ENCODE peak calls at places on chromosomes 6 and 20, in eight cellular contexts. O is lower lobe of right lung, N is tibial nerve, V is mesenchymal stem cell, L is endothelial cell of umbilical vein, Q is left ventricle myocardium inferior, W is kidney, G is cardiac muscle cell. D is an unnamed sample. For H3K4me1, the result is how much of the 10 kb centered on the place peaks cover.

GRCh38 chr20:38337561-38338140 is 8.6 kb upstream of the LBP start:
- DNase-seq in N (no peak), V (peak), L (no peak), G (peak), Q (no peak), O (no peak), W (no peak), D (no peak)

GRCh38 chr20:62354031-62354808 is 12.9 kb downstream of the LAMA5 start:
- DNase-seq in Q (no peak), O (no peak), L (no peak), G (no peak), N (no peak), W (no peak), V (no peak), D (peak)

GRCh38 chr20:21050710-21051109 is 55.4 kb downstream of the LINC00237 start:
- DNase-seq in N (no peak), V (no peak), O (no peak), Q (no peak), W (no peak), G (no peak), L (no peak), D (no peak)

GRCh38 chr6:29834564-29835436 is 7.2 kb downstream of the HLA-G start:
- DNase-seq in W (no peak), Q (no peak), O (no peak), N (no peak), G (peak), V (peak), L (peak), D (peak)

GRCh38 chr20:45834797-45835161 is 1.2 kb downstream of the SNX21 start:
- DNase-seq in W (peak), O (no peak), V (no peak), L (no peak), Q (no peak), N (no peak), G (no peak), D (no peak)

GRCh38 chr6:132919028-132919427 is 104.7 kb downstream of the RPS12 start:
- DNase-seq in W (no peak), O (no peak), N (no peak), Q (no peak), V (peak), L (peak), G (peak), D (no peak)

GRCh38 chr20:38434310-38434741 is 802 bp downstream of the SNHG17 start:
- DNase-seq in N (no peak), G (peak), Q (no peak), L (peak), O (peak), V (peak), W (peak), D (no peak)

GRCh38 chr6:80771941-80772340 is 665.5 kb downstream of the BCKDHB start:
- DNase-seq in N (no peak), V (peak), Q (no peak), G (peak), O (no peak), W (no peak), L (peak), D (no peak)

GRCh38 chr6:69571234-69571633 is 225.6 kb downstream of the LMBRD1 start:
- DNase-seq in V (no peak), G (no peak), Q (no peak), W (no peak), L (no peak), N (no peak), O (no peak), D (no peak)

GRCh38 chr20:57326667-57327455 is 2.7 kb upstream of the SPO11 start:
- DNase-seq in N (no peak), Q (no peak), G (no peak), O (no peak), V (no peak), L (no peak), W (no peak), D (no peak)

GRCh38 chr6:77626431-77626830 is 26.4 kb upstream of the MEI4 start:
- DNase-seq in L (no peak), Q (no peak), W (no peak), N (no peak), G (no peak), V (no peak), O (no peak), D (no peak)

GRCh38 chr6:67630146-67630545 is 1004.9 kb upstream of the ADGRB3 start:
- DNase-seq in G (peak), Q (no peak), V (peak), N (no peak), W (no peak), L (peak), O (no peak), D (no peak)

GRCh38 chr6:162251257-162251656 is 476.3 kb downstream of the PRKN start:
- DNase-seq in Q (no peak), V (no peak), L (no peak), O (no peak), G (peak), N (no peak), W (no peak), D (no peak)

GRCh38 chr6:23016701-23017100 is 447.3 kb downstream of the HDGFL1 start:
- DNase-seq in Q (no peak), G (no peak), W (no peak), V (no peak), L (peak), N (no peak), O (no peak), D (no peak)

GRCh38 chr6:107736713-107737396 is 87.3 kb downstream of the SCML4 start:
- DNase-seq in O (no peak), Q (no peak), V (peak), N (no peak), L (no peak), W (no peak), G (no peak), D (no peak)

GRCh38 chr20:9498322-9498721 is 16.1 kb upstream of the LAMP5 start:
- DNase-seq in Q (no peak), O (no peak), L (no peak), W (no peak), G (no peak), V (no peak), N (no peak), D (no peak)

GRCh38 chr6:148345578-148345977 is 2.9 kb downstream of the SASH1 start:
- DNase-seq in Q (no peak), G (no peak), L (no peak), V (no peak), O (no peak), W (no peak), N (no peak), D (no peak)

GRCh38 chr6:148343383-148343782 is 745 bp downstream of the SASH1 start:
- DNase-seq in V (peak), W (no peak), L (peak), Q (no peak), O (no peak), N (no peak), G (peak), D (no peak)

GRCh38 chr6:148347076-148348054 is 4.7 kb downstream of the SASH1 start:
- DNase-seq in Q (no peak), N (no peak), V (no peak), G (no peak), O (no peak), L (no peak), W (no peak), D (no peak)

GRCh38 chr6:148343028-148343374 is 363 bp downstream of the SASH1 start:
- DNase-seq in O (no peak), Q (no peak), W (peak), V (no peak), G (no peak), L (no peak), N (no peak), D (peak)

DNA sequence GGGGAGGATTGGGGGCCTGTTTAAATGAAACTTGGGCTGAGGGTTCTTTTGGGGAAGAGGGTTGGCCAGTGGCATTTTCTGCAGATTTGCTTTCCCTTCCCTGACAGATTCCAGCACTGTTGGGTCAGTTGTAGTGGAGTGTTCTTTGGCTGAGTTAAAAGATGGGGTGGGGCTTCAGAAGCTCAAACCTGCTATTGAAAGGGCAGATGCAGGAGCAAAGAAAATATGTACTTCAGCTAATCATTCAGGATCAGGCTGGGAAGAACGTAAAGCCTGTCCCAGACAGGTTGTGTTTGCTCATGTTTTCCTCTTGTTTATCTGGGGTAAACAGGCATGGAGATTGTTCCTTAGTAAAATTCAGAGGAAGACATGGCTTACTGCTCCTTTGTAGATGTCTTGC is 2.5 kb downstream of the SASH1 start:
- DNase-seq in W (no peak), Q (no peak), L (peak), V (peak), O (no peak), N (no peak), G (no peak), D (no peak)
- H3K4me3 ChIP-seq in W (peak), Q (peak), L (peak), V (peak), O (no peak), N (peak), G (no peak), D (no peak)

DNA sequence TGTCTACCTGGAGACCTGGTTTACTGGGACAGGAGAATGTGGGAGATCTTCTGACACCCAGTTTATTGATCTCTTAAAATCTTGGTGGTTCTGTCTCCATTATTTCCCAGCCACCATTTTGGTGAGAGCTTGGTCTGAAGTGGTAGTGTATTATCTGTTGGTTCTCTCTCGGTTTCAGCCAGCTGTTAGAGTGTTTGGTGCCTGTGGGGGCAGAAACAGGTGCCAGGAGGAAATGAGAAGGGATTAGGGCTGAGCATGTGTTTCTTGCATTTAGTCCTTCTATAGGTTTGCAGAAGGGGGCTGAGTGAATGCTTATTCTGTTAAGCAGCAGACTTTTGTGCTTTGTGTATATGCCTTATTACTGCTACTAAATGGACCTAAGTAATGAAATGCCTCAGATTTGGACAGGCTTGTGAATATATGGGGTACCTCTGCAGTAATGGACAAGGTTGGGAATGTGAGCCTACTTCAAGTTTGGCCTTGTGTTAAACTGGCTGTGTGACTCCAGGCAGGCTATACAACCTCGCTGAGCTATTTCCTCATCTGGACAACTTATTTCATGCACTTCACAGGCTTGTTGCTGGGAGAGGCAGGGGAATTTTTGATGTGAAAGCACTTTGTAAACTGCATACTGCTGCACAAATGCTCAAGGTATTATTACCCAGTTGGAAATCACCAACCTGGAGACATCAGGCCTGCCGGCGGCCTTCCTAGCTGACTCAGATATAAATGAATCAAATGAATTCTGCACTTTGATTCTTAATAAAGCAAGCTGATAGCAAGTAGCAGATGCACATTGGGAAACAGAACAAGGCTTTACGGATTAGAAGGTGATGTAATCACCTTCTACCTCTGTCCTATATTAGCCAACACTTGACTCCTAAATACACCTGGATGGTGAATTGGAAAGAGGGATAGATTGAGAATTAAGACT is 9.9 kb downstream of the JARID2 start:
- DNase-seq in O (no peak), N (no peak), W (no peak), V (no peak), Q (no peak), G (no peak), L (no peak), D (no peak)
- H3K4me1 ChIP-seq in O (half or more), N (half or more), W (under half), V (under half), Q (half or more), G (under half), L (under half), D (half or more)

GRCh38 chr20:51500311-51500710 is 42.2 kb downstream of the NFATC2 start:
- DNase-seq in W (no peak), L (no peak), Q (no peak), G (no peak), N (no peak), V (no peak), O (no peak), D (no peak)
- H3K27ac ChIP-seq in W (no peak), L (no peak), Q (no peak), G (no peak), N (no peak), V (no peak), O (no peak), D (no peak)

GRCh38 chr6:24856246-24856599 is 57.5 kb upstream of the ARMH2 start:
- DNase-seq in L (no peak), G (no peak), W (no peak), N (no peak), O (no peak), Q (no peak), V (no peak), D (no peak)

GRCh38 chr6:24859132-24859531 is 60.4 kb upstream of the ARMH2 start:
- DNase-seq in W (no peak), V (no peak), L (no peak), N (no peak), Q (no peak), O (no peak), G (no peak), D (no peak)

GRCh38 chr6:24859608-24860007 is 60.9 kb upstream of the ARMH2 start:
- DNase-seq in G (no peak), N (no peak), W (no peak), O (no peak), V (no peak), Q (no peak), L (no peak), D (no peak)

GRCh38 chr6:24856954-24857670 is 58.4 kb upstream of the ARMH2 start:
- DNase-seq in Q (no peak), N (no peak), O (no peak), L (no peak), V (no peak), W (no peak), G (no peak), D (no peak)

GRCh38 chr6:24858154-24858801 is 59.6 kb upstream of the ARMH2 start:
- DNase-seq in N (no peak), O (no peak), G (peak), V (peak), L (peak), Q (no peak), W (no peak), D (no peak)
- H3K4me3 ChIP-seq in N (no peak), O (no peak), G (no peak), V (no peak), L (no peak), Q (no peak), W (no peak), D (no peak)

GRCh38 chr20:24782801-24783630 is 166.1 kb upstream of the CST7 start:
- DNase-seq in N (no peak), O (peak), L (no peak), V (no peak), Q (no peak), W (no peak), G (no peak), D (no peak)
- H3K4me1 ChIP-seq in N (under half), O (under half), L (under half), V (under half), Q (under half), W (under half), G (under half), D (under half)

GRCh38 chr6:39026175-39026574 is 22.4 kb upstream of the GLP1R start:
- DNase-seq in N (no peak), Q (no peak), V (no peak), G (no peak), O (no peak), L (no peak), W (no peak), D (no peak)
- H3K27ac ChIP-seq in N (no peak), Q (no peak), V (no peak), G (no peak), O (no peak), L (no peak), W (no peak), D (no peak)

GRCh38 chr6:37047933-37048850 is 42.7 kb downstream of the FGD2 start:
- DNase-seq in W (no peak), L (no peak), V (no peak), O (no peak), Q (no peak), G (no peak), N (no peak), D (no peak)

GRCh38 chr6:37047421-37047931 is 42.0 kb downstream of the FGD2 start:
- DNase-seq in O (no peak), N (no peak), G (no peak), Q (no peak), V (no peak), W (no peak), L (no peak), D (no peak)

GRCh38 chr6:37049735-37049989 is 44.2 kb downstream of the FGD2 start:
- DNase-seq in Q (no peak), V (no peak), G (no peak), O (no peak), W (no peak), N (no peak), L (no peak), D (no peak)

GRCh38 chr6:37049990-37050853 is 44.8 kb downstream of the FGD2 start:
- DNase-seq in V (no peak), Q (peak), N (no peak), W (peak), L (no peak), O (peak), G (no peak), D (peak)

GRCh38 chr6:37048851-37049734 is 43.6 kb downstream of the FGD2 start:
- DNase-seq in W (no peak), N (no peak), G (peak), V (peak), O (no peak), Q (peak), L (peak), D (no peak)
- H3K4me3 ChIP-seq in W (no peak), N (no peak), G (no peak), V (no peak), O (no peak), Q (no peak), L (no peak), D (no peak)

GRCh38 chr6:159131709-159132108 is 37.5 kb upstream of the FNDC1 start:
- DNase-seq in W (no peak), N (no peak), G (no peak), O (no peak), L (no peak), Q (no peak), V (no peak), D (no peak)
- H3K4me1 ChIP-seq in W (under half), N (under half), G (under half), O (under half), L (under half), Q (under half), V (under half), D (under half)